ENCODE peak calls at places on chromosomes 2 and 18, in six cellular contexts. One of them, this sample, is unnamed. For H3K4me1, the result is how much of the 10 kb centered on the place peaks cover.

GRCh38 chr2:15943378-15943851 is 3.1 kb downstream of the MYCN start:
- DNase-seq in endodermal cell: peak
- DNase-seq in Panc1: no peak
- DNase-seq in GM23338: peak
- DNase-seq in tibial nerve: no peak
- DNase-seq in osteoblast: peak
- DNase-seq in this sample: no peak

GRCh38 chr2:203706403-203706802 is at the start of gene CD28:
- DNase-seq in endodermal cell: no peak
- DNase-seq in Panc1: no peak
- DNase-seq in GM23338: no peak
- DNase-seq in tibial nerve: no peak
- DNase-seq in osteoblast: no peak
- DNase-seq in this sample: peak

GRCh38 chr18:29377346-29377745 is 1200.4 kb upstream of the CDH2 start:
- DNase-seq in endodermal cell: no peak
- DNase-seq in Panc1: no peak
- DNase-seq in GM23338: no peak
- DNase-seq in tibial nerve: no peak
- DNase-seq in osteoblast: no peak
- DNase-seq in this sample: no peak

GRCh38 chr2:160432633-160433032 is 61.0 kb downstream of the RBMS1 start:
- DNase-seq in endodermal cell: peak
- DNase-seq in Panc1: no peak
- DNase-seq in GM23338: peak
- DNase-seq in tibial nerve: no peak
- DNase-seq in osteoblast: peak
- DNase-seq in this sample: no peak

GRCh38 chr2:126368778-126369177 is 287.2 kb upstream of the GYPC start:
- DNase-seq in endodermal cell: no peak
- DNase-seq in Panc1: no peak
- DNase-seq in GM23338: no peak
- DNase-seq in tibial nerve: no peak
- DNase-seq in osteoblast: no peak
- DNase-seq in this sample: no peak

GRCh38 chr2:235740821-235741220 is 247.0 kb downstream of the AGAP1 start:
- DNase-seq in endodermal cell: peak
- DNase-seq in Panc1: no peak
- DNase-seq in GM23338: peak
- DNase-seq in tibial nerve: no peak
- DNase-seq in osteoblast: no peak
- DNase-seq in this sample: no peak

GRCh38 chr18:45719106-45719505 is 4.9 kb upstream of the SLC14A1 start:
- DNase-seq in endodermal cell: no peak
- DNase-seq in Panc1: no peak
- DNase-seq in GM23338: no peak
- DNase-seq in tibial nerve: no peak
- DNase-seq in osteoblast: no peak
- DNase-seq in this sample: no peak

GRCh38 chr2:59277656-59278055 is 1036.5 kb upstream of the FANCL start:
- DNase-seq in endodermal cell: no peak
- DNase-seq in Panc1: no peak
- DNase-seq in GM23338: no peak
- DNase-seq in tibial nerve: no peak
- DNase-seq in osteoblast: no peak
- DNase-seq in this sample: no peak

DNA sequence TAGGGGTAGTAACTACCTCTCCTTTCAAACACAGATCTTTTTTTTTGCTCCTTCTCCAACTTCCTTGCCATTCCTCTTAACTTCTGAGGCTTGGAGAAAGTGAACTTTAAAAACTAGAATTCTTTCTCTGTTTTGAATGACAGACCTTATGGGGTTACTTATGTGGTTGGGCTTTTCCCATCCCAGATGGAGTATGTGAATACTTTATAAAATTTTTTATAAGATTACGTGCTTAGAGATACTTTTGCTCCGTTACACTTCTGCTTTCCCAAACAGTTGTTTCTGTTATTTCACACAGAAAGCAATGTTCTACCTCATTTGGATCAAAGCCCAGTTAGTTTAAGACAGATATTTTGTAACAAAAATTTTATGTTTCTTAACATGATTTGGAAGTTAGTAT is 20.2 kb downstream of the GREB1L start:
- DNase-seq in endodermal cell: no peak
- DNase-seq in Panc1: no peak
- DNase-seq in GM23338: no peak
- DNase-seq in tibial nerve: no peak
- DNase-seq in osteoblast: no peak
- DNase-seq in this sample: no peak
- H3K4me1 ChIP-seq in endodermal cell: under half
- H3K4me1 ChIP-seq in Panc1: under half
- H3K4me1 ChIP-seq in GM23338: under half
- H3K4me1 ChIP-seq in tibial nerve: under half
- H3K4me1 ChIP-seq in osteoblast: under half
- H3K4me1 ChIP-seq in this sample: under half

GRCh38 chr2:80329491-80329890 is 24.9 kb upstream of the LRRTM1 start:
- DNase-seq in endodermal cell: no peak
- DNase-seq in Panc1: no peak
- DNase-seq in GM23338: no peak
- DNase-seq in tibial nerve: no peak
- DNase-seq in osteoblast: no peak
- DNase-seq in this sample: no peak

GRCh38 chr2:80326214-80326613 is 21.7 kb upstream of the LRRTM1 start:
- DNase-seq in endodermal cell: no peak
- DNase-seq in Panc1: peak
- DNase-seq in GM23338: peak
- DNase-seq in tibial nerve: no peak
- DNase-seq in osteoblast: no peak
- DNase-seq in this sample: no peak

GRCh38 chr2:80331025-80331424 is 26.5 kb upstream of the LRRTM1 start:
- DNase-seq in endodermal cell: no peak
- DNase-seq in Panc1: no peak
- DNase-seq in GM23338: no peak
- DNase-seq in tibial nerve: no peak
- DNase-seq in osteoblast: no peak
- DNase-seq in this sample: no peak

GRCh38 chr2:80326861-80327260 is 22.3 kb upstream of the LRRTM1 start:
- DNase-seq in endodermal cell: no peak
- DNase-seq in Panc1: no peak
- DNase-seq in GM23338: no peak
- DNase-seq in tibial nerve: no peak
- DNase-seq in osteoblast: no peak
- DNase-seq in this sample: no peak

GRCh38 chr2:80328033-80328635 is 23.6 kb upstream of the LRRTM1 start:
- DNase-seq in endodermal cell: peak
- DNase-seq in Panc1: no peak
- DNase-seq in GM23338: no peak
- DNase-seq in tibial nerve: no peak
- DNase-seq in osteoblast: no peak
- DNase-seq in this sample: no peak
- H3K4me1 ChIP-seq in endodermal cell: under half
- H3K4me1 ChIP-seq in Panc1: under half
- H3K4me1 ChIP-seq in GM23338: half or more
- H3K4me1 ChIP-seq in tibial nerve: under half
- H3K4me1 ChIP-seq in osteoblast: under half
- H3K4me1 ChIP-seq in this sample: under half

DNA sequence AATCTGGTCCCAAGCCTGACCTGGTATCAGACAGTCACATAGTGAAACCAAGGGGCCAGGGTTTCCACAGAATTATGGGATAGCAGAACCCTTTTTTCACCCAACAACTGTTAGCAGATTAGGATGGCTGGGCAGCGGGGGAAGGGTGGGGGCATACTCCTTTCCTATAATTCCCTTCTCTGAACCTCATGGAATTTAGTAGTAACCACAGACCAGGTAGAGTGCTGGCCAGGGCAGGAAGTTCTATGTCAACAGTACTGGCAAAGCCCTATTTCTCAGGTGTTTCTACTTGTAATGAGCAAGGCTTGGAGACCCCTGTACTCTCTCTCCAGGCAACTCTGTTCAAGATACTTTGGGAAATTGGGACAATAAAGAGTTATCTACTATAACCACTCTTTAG is 174.6 kb downstream of the THADA start:
- DNase-seq in endodermal cell: no peak
- DNase-seq in Panc1: no peak
- DNase-seq in GM23338: no peak
- DNase-seq in tibial nerve: no peak
- DNase-seq in osteoblast: no peak
- DNase-seq in this sample: no peak
- H3K4me1 ChIP-seq in endodermal cell: under half
- H3K4me1 ChIP-seq in Panc1: under half
- H3K4me1 ChIP-seq in GM23338: under half
- H3K4me1 ChIP-seq in tibial nerve: under half
- H3K4me1 ChIP-seq in osteoblast: under half
- H3K4me1 ChIP-seq in this sample: under half

GRCh38 chr2:237900891-237901831 is 41.7 kb downstream of the RAMP1 start:
- DNase-seq in endodermal cell: peak
- DNase-seq in Panc1: no peak
- DNase-seq in GM23338: no peak
- DNase-seq in tibial nerve: no peak
- DNase-seq in osteoblast: no peak
- DNase-seq in this sample: peak
- H3K4me1 ChIP-seq in endodermal cell: under half
- H3K4me1 ChIP-seq in Panc1: under half
- H3K4me1 ChIP-seq in GM23338: under half
- H3K4me1 ChIP-seq in tibial nerve: under half
- H3K4me1 ChIP-seq in osteoblast: under half
- H3K4me1 ChIP-seq in this sample: under half

DNA sequence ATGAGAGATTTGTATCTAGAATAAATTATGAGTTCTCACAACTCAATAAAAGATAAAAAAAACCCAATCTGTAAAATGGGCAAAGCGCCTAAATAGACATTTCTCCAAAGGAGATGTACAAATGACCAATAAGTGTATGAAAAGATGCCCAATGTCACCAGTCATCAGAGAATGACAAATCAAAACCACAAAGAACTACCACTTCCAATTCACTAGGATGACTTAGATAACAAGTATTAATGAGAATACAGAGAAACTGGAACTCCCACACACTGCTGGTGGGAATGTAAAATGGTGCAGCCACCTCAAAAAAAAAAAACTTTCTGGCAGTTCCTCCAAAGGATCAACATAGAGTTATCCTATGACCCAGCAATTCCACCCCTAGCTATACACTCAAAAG is 17.4 kb upstream of the COL6A3 start:
- DNase-seq in endodermal cell: no peak
- DNase-seq in Panc1: no peak
- DNase-seq in GM23338: no peak
- DNase-seq in tibial nerve: no peak
- DNase-seq in osteoblast: no peak
- DNase-seq in this sample: no peak
- H3K4me1 ChIP-seq in endodermal cell: under half
- H3K4me1 ChIP-seq in Panc1: under half
- H3K4me1 ChIP-seq in GM23338: under half
- H3K4me1 ChIP-seq in tibial nerve: under half
- H3K4me1 ChIP-seq in osteoblast: half or more
- H3K4me1 ChIP-seq in this sample: half or more

GRCh38 chr2:36359006-36359580 is 3.5 kb downstream of the CRIM1 start:
- DNase-seq in endodermal cell: no peak
- DNase-seq in Panc1: no peak
- DNase-seq in GM23338: no peak
- DNase-seq in tibial nerve: no peak
- DNase-seq in osteoblast: no peak
- DNase-seq in this sample: no peak

GRCh38 chr2:36362291-36362690 is 6.7 kb downstream of the CRIM1 start:
- DNase-seq in endodermal cell: no peak
- DNase-seq in Panc1: no peak
- DNase-seq in GM23338: no peak
- DNase-seq in tibial nerve: no peak
- DNase-seq in osteoblast: no peak
- DNase-seq in this sample: no peak

GRCh38 chr2:36360063-36360462 is 4.5 kb downstream of the CRIM1 start:
- DNase-seq in endodermal cell: no peak
- DNase-seq in Panc1: no peak
- DNase-seq in GM23338: no peak
- DNase-seq in tibial nerve: no peak
- DNase-seq in osteoblast: no peak
- DNase-seq in this sample: no peak

GRCh38 chr2:36361396-36361795 is 5.8 kb downstream of the CRIM1 start:
- DNase-seq in endodermal cell: no peak
- DNase-seq in Panc1: no peak
- DNase-seq in GM23338: no peak
- DNase-seq in tibial nerve: no peak
- DNase-seq in osteoblast: no peak
- DNase-seq in this sample: no peak

DNA sequence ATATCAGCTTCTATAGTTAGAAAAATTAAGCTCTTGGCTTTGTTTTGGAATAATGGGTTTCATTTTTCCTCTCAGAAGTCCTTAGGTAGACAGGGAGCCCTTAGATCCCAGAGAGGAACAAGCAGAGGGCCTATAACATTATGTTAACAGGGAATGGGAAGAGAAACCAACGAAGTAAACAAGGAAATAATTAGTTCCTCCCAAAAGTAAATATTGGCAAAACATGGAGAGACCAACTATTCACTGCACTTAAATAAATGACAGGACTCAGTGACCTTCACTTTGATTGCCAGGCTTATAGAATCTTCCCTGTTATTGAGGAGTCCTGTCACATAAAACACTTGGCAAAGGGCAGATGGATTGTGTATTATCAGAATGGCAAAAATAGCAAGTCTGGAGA is 5.3 kb downstream of the CRIM1 start:
- DNase-seq in endodermal cell: no peak
- DNase-seq in Panc1: no peak
- DNase-seq in GM23338: no peak
- DNase-seq in tibial nerve: no peak
- DNase-seq in osteoblast: no peak
- DNase-seq in this sample: no peak
- H3K4me1 ChIP-seq in endodermal cell: under half
- H3K4me1 ChIP-seq in Panc1: half or more
- H3K4me1 ChIP-seq in GM23338: half or more
- H3K4me1 ChIP-seq in tibial nerve: under half
- H3K4me1 ChIP-seq in osteoblast: half or more
- H3K4me1 ChIP-seq in this sample: under half

DNA sequence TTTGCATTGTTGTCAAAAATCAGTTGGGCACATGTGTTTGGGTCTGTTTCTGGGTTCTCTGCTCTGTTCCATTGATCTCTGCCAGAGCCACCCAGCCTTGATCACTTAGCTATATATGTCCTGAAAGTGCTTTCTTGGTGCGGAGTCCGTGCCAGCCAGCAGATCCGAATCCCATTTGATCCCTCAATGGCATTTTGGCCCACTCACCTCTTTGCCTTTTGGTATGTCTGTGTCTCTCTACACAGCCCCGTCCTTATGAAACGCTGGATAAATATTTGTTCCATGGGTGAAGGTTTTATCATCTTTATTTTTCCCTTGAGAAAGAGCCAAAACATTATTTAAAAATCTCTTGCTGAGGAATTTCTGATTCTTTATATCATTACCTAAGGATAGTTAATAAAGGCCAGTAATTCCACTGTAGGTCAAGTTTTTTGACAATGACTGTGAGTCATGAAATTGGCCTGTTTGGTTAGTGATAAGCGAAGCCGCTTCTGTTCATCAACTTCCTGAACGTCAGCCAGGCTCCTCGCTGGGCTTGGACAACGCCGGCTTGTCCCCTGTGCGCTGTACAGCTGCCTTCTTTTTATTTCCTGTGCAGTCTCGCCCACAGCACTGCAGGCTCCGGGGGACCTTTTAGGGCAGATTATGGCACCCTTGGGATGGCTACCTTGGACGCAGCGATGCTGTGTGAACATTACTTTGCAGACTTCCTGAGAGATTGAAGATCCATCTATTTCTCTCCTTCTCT is 24.9 kb downstream of the MTCL1 start:
- DNase-seq in endodermal cell: no peak
- DNase-seq in Panc1: no peak
- DNase-seq in GM23338: no peak
- DNase-seq in tibial nerve: no peak
- DNase-seq in osteoblast: peak
- DNase-seq in this sample: no peak
- H3K4me1 ChIP-seq in endodermal cell: under half
- H3K4me1 ChIP-seq in Panc1: under half
- H3K4me1 ChIP-seq in GM23338: under half
- H3K4me1 ChIP-seq in tibial nerve: under half
- H3K4me1 ChIP-seq in osteoblast: under half
- H3K4me1 ChIP-seq in this sample: under half

This sample was measured in CD8-positive, alpha-beta T cell.